ENCODE peak calls at places on chromosomes 4 and X, in nine cellular contexts. H is astrocyte of the spinal cord; F is substantia nigra; G is A549; V is KBM-7; Z is M059J; W is AG04450; U is activated T-cell treated with anti-CD3 and anti-CD28 coated beads for 48 hours; X is stimulated activated CD4-positive, alpha-beta T cell treated with anti-CD3 and anti-CD28 coated beads, Interleukin-2, amount 100 ng/mL, for 48 hours. T is an unnamed sample.

GRCh38 chr4:112765317-112765989 is 128.5 kb downstream of the LARP7 start:
- DNase-seq in H (peak), F (no peak), G (peak), V (peak), Z (peak), W (no peak), U (no peak), X (no peak), T (peak)

GRCh38 chr4:18882468-18882867 is 860.9 kb upstream of the LCORL start:
- DNase-seq in H (peak), F (no peak), G (peak), V (no peak), Z (peak), W (peak), U (no peak), X (no peak), T (peak)

GRCh38 chr4:55635282-55635681 is 816 bp downstream of the NMU start:
- DNase-seq in H (peak), F (no peak), G (no peak), V (no peak), Z (peak), W (no peak), U (no peak), X (no peak), T (no peak)

GRCh38 chr4:4506961-4507360 is 34.9 kb downstream of the STX18 start:
- DNase-seq in H (no peak), F (no peak), G (no peak), V (no peak), Z (peak), W (no peak), U (no peak), X (no peak), T (no peak)

GRCh38 chrX:38278682-38279081 is 48.6 kb downstream of the RPGR start:
- DNase-seq in H (peak), F (no peak), G (no peak), V (no peak), Z (peak), W (no peak), U (no peak), X (no peak), T (no peak)

GRCh38 chr4:106627071-106627470 is 258.5 kb upstream of the GIMD1 start:
- DNase-seq in H (no peak), F (no peak), G (no peak), V (no peak), Z (no peak), W (no peak), U (no peak), X (no peak), T (no peak)

GRCh38 chrX:119237526-119238035 is 1.5 kb downstream of the PGRMC1 start:
- DNase-seq in H (no peak), F (no peak), G (no peak), V (peak), Z (peak), W (no peak), U (no peak), X (no peak), T (no peak)

GRCh38 chr4:7828926-7829325 is 110.7 kb downstream of the AFAP1 start:
- DNase-seq in H (peak), F (no peak), G (no peak), V (no peak), Z (peak), W (no peak), U (no peak), X (no peak), T (peak)

GRCh38 chrX:8868906-8869305 is 67.7 kb upstream of the FAM9A start:
- DNase-seq in H (peak), F (no peak), G (no peak), V (no peak), Z (peak), W (no peak), U (no peak), X (no peak), T (peak)

GRCh38 chr4:169107528-169107927 is 97.5 kb upstream of the CBR4 start:
- DNase-seq in H (no peak), F (no peak), G (no peak), V (no peak), Z (no peak), W (no peak), U (no peak), X (no peak), T (no peak)

GRCh38 chr4:127559981-127560380 is 72.8 kb upstream of the INTU start:
- DNase-seq in H (no peak), F (no peak), G (no peak), V (no peak), Z (no peak), W (no peak), U (no peak), X (no peak), T (no peak)

GRCh38 chrX:104310084-104310483 is 55.4 kb upstream of the ESX1 start:
- DNase-seq in H (peak), F (no peak), G (peak), V (peak), Z (peak), W (no peak), U (no peak), X (no peak), T (peak)

GRCh38 chr4:555566-556275 is 20.4 kb downstream of the TMEM271 start:
- DNase-seq in H (no peak), F (no peak), G (no peak), V (no peak), Z (no peak), W (no peak), U (no peak), X (no peak), T (no peak)

GRCh38 chr4:155510771-155511170 is 134.0 kb upstream of the MAP9 start:
- DNase-seq in H (no peak), F (no peak), G (no peak), V (peak), Z (no peak), W (no peak), U (no peak), X (no peak), T (no peak)

GRCh38 chr4:5504486-5504885 is 203.9 kb downstream of the EVC2 start:
- DNase-seq in H (no peak), F (no peak), G (no peak), V (no peak), Z (no peak), W (no peak), U (no peak), X (no peak), T (no peak)

GRCh38 chr4:20509315-20509714 is 190.9 kb upstream of the PACRGL start:
- DNase-seq in H (no peak), F (no peak), G (no peak), V (no peak), Z (no peak), W (no peak), U (no peak), X (no peak), T (no peak)

GRCh38 chr4:22238742-22239141 is 277.1 kb downstream of the ADGRA3 start:
- DNase-seq in H (no peak), F (no peak), G (peak), V (no peak), Z (peak), W (no peak), U (no peak), X (no peak), T (peak)

GRCh38 chr4:62342346-62342745 is 1142.2 kb downstream of the ADGRL3 start:
- DNase-seq in H (no peak), F (no peak), G (no peak), V (no peak), Z (no peak), W (no peak), U (no peak), X (no peak), T (no peak)

GRCh38 chrX:108224727-108225455 is 133.3 kb downstream of the ATG4A start:
- DNase-seq in H (peak), F (no peak), G (peak), V (peak), Z (peak), W (no peak), U (no peak), X (no peak), T (peak)

GRCh38 chrX:128464091-128464490 is 411.9 kb upstream of the ACTRT1 start:
- DNase-seq in H (peak), F (no peak), G (peak), V (no peak), Z (no peak), W (no peak), U (no peak), X (no peak), T (peak)

GRCh38 chr4:146834263-146835034 is 111.2 kb downstream of the TTC29 start:
- DNase-seq in H (no peak), F (no peak), G (no peak), V (no peak), Z (no peak), W (no peak), U (no peak), X (no peak), T (no peak)

GRCh38 chrX:54926978-54927377 is 6.4 kb downstream of the TRO start:
- DNase-seq in H (no peak), F (no peak), G (no peak), V (no peak), Z (no peak), W (no peak), U (no peak), X (no peak), T (peak)

GRCh38 chrX:138057883-138058282 is 492.0 kb downstream of the ZIC3 start:
- DNase-seq in H (no peak), F (no peak), G (no peak), V (no peak), Z (no peak), W (no peak), U (no peak), X (no peak), T (no peak)

GRCh38 chrX:85051627-85052026 is 48.0 kb downstream of the APOOL start:
- DNase-seq in H (no peak), F (no peak), G (no peak), V (no peak), Z (no peak), W (no peak), U (no peak), X (no peak), T (no peak)

GRCh38 chr4:149555146-149555545 is 260.5 kb downstream of the IQCM start:
- DNase-seq in H (peak), F (no peak), G (no peak), V (no peak), Z (peak), W (no peak), U (no peak), X (no peak), T (peak)

GRCh38 chr4:141849778-141850177 is 213.4 kb downstream of the IL15 start:
- DNase-seq in H (no peak), F (no peak), G (no peak), V (no peak), Z (no peak), W (no peak), U (no peak), X (no peak), T (no peak)

GRCh38 chr4:28176942-28177341 is 1316.3 kb downstream of the STIM2 start:
- DNase-seq in H (no peak), F (no peak), G (peak), V (no peak), Z (no peak), W (no peak), U (no peak), X (no peak), T (no peak)